ENCODE peak calls at places on chromosomes 4 and X, in ten cellular contexts. One of them, this sample, is unnamed.

GRCh38 chrX:34521563-34521962 is 135.5 kb downstream of the TMEM47 start:
- DNase-seq in suprapubic skin: no peak
- DNase-seq in effector memory CD8-positive, alpha-beta T cell: no peak
- DNase-seq in activated T-helper 1 cell treated with anti-CD3 and anti-CD28 coated beads, Interleukin-12 subunit alpha, Interleukin-12 subunit beta, Interleukin-2, Interleukin-4 antibody, amounts not matched to agents 30 ng/mL and 10 ng/mL and 1 ng/mL, durations not matched to agents 14 hours and 24 hours and 36 hours: no peak
- DNase-seq in GM23248: peak
- DNase-seq in activated naive CD8-positive, alpha-beta T cell treated with anti-CD3 and anti-CD28 coated beads for 36 hours: no peak
- DNase-seq in amygdala: no peak
- DNase-seq in NCI-H2029 treated with DMSO at 0.1 percent for 48 hours: no peak
- DNase-seq in sciatic nerve: no peak
- DNase-seq in OCI-LY7: no peak
- DNase-seq in this sample: no peak

GRCh38 chrX:20265221-20265725 is 1.4 kb downstream of the RPS6KA3 start:
- DNase-seq in suprapubic skin: peak
- DNase-seq in effector memory CD8-positive, alpha-beta T cell: peak
- DNase-seq in activated T-helper 1 cell treated with anti-CD3 and anti-CD28 coated beads, Interleukin-12 subunit alpha, Interleukin-12 subunit beta, Interleukin-2, Interleukin-4 antibody, amounts not matched to agents 30 ng/mL and 10 ng/mL and 1 ng/mL, durations not matched to agents 14 hours and 24 hours and 36 hours: peak
- DNase-seq in GM23248: peak
- DNase-seq in activated naive CD8-positive, alpha-beta T cell treated with anti-CD3 and anti-CD28 coated beads for 36 hours: peak
- DNase-seq in amygdala: no peak
- DNase-seq in NCI-H2029 treated with DMSO at 0.1 percent for 48 hours: no peak
- DNase-seq in sciatic nerve: peak
- DNase-seq in OCI-LY7: peak
- DNase-seq in this sample: peak

GRCh38 chrX:119692241-119693031 is 532 bp downstream of the SEPTIN6 start:
- DNase-seq in suprapubic skin: no peak
- DNase-seq in effector memory CD8-positive, alpha-beta T cell: peak
- DNase-seq in activated T-helper 1 cell treated with anti-CD3 and anti-CD28 coated beads, Interleukin-12 subunit alpha, Interleukin-12 subunit beta, Interleukin-2, Interleukin-4 antibody, amounts not matched to agents 30 ng/mL and 10 ng/mL and 1 ng/mL, durations not matched to agents 14 hours and 24 hours and 36 hours: peak
- DNase-seq in GM23248: peak
- DNase-seq in activated naive CD8-positive, alpha-beta T cell treated with anti-CD3 and anti-CD28 coated beads for 36 hours: no peak
- DNase-seq in amygdala: peak
- DNase-seq in NCI-H2029 treated with DMSO at 0.1 percent for 48 hours: no peak
- DNase-seq in sciatic nerve: peak
- DNase-seq in OCI-LY7: peak
- DNase-seq in this sample: peak

GRCh38 chr4:6900181-6900812 is 9.3 kb upstream of the TBC1D14 start:
- DNase-seq in suprapubic skin: peak
- DNase-seq in effector memory CD8-positive, alpha-beta T cell: no peak
- DNase-seq in activated T-helper 1 cell treated with anti-CD3 and anti-CD28 coated beads, Interleukin-12 subunit alpha, Interleukin-12 subunit beta, Interleukin-2, Interleukin-4 antibody, amounts not matched to agents 30 ng/mL and 10 ng/mL and 1 ng/mL, durations not matched to agents 14 hours and 24 hours and 36 hours: no peak
- DNase-seq in GM23248: no peak
- DNase-seq in activated naive CD8-positive, alpha-beta T cell treated with anti-CD3 and anti-CD28 coated beads for 36 hours: no peak
- DNase-seq in amygdala: no peak
- DNase-seq in NCI-H2029 treated with DMSO at 0.1 percent for 48 hours: no peak
- DNase-seq in sciatic nerve: no peak
- DNase-seq in OCI-LY7: no peak
- DNase-seq in this sample: no peak

GRCh38 chrX:136646602-136647239 is 1.2 kb upstream of the CD40LG start:
- DNase-seq in suprapubic skin: no peak
- DNase-seq in effector memory CD8-positive, alpha-beta T cell: no peak
- DNase-seq in activated T-helper 1 cell treated with anti-CD3 and anti-CD28 coated beads, Interleukin-12 subunit alpha, Interleukin-12 subunit beta, Interleukin-2, Interleukin-4 antibody, amounts not matched to agents 30 ng/mL and 10 ng/mL and 1 ng/mL, durations not matched to agents 14 hours and 24 hours and 36 hours: no peak
- DNase-seq in GM23248: no peak
- DNase-seq in activated naive CD8-positive, alpha-beta T cell treated with anti-CD3 and anti-CD28 coated beads for 36 hours: peak
- DNase-seq in amygdala: no peak
- DNase-seq in NCI-H2029 treated with DMSO at 0.1 percent for 48 hours: no peak
- DNase-seq in sciatic nerve: no peak
- DNase-seq in OCI-LY7: peak
- DNase-seq in this sample: no peak

GRCh38 chr4:76488905-76489798 is 54.1 kb downstream of the SHROOM3 start:
- DNase-seq in suprapubic skin: no peak
- DNase-seq in effector memory CD8-positive, alpha-beta T cell: no peak
- DNase-seq in activated T-helper 1 cell treated with anti-CD3 and anti-CD28 coated beads, Interleukin-12 subunit alpha, Interleukin-12 subunit beta, Interleukin-2, Interleukin-4 antibody, amounts not matched to agents 30 ng/mL and 10 ng/mL and 1 ng/mL, durations not matched to agents 14 hours and 24 hours and 36 hours: no peak
- DNase-seq in GM23248: peak
- DNase-seq in activated naive CD8-positive, alpha-beta T cell treated with anti-CD3 and anti-CD28 coated beads for 36 hours: no peak
- DNase-seq in amygdala: no peak
- DNase-seq in NCI-H2029 treated with DMSO at 0.1 percent for 48 hours: no peak
- DNase-seq in sciatic nerve: no peak
- DNase-seq in OCI-LY7: no peak
- DNase-seq in this sample: peak

GRCh38 chrX:39757971-39758370 is 339.8 kb downstream of the BCOR start:
- DNase-seq in suprapubic skin: no peak
- DNase-seq in effector memory CD8-positive, alpha-beta T cell: no peak
- DNase-seq in activated T-helper 1 cell treated with anti-CD3 and anti-CD28 coated beads, Interleukin-12 subunit alpha, Interleukin-12 subunit beta, Interleukin-2, Interleukin-4 antibody, amounts not matched to agents 30 ng/mL and 10 ng/mL and 1 ng/mL, durations not matched to agents 14 hours and 24 hours and 36 hours: no peak
- DNase-seq in GM23248: peak
- DNase-seq in activated naive CD8-positive, alpha-beta T cell treated with anti-CD3 and anti-CD28 coated beads for 36 hours: no peak
- DNase-seq in amygdala: no peak
- DNase-seq in NCI-H2029 treated with DMSO at 0.1 percent for 48 hours: no peak
- DNase-seq in sciatic nerve: no peak
- DNase-seq in OCI-LY7: no peak
- DNase-seq in this sample: no peak

GRCh38 chr4:59570850-59571476 is 1629.2 kb upstream of the ADGRL3 start:
- DNase-seq in suprapubic skin: no peak
- DNase-seq in effector memory CD8-positive, alpha-beta T cell: no peak
- DNase-seq in activated T-helper 1 cell treated with anti-CD3 and anti-CD28 coated beads, Interleukin-12 subunit alpha, Interleukin-12 subunit beta, Interleukin-2, Interleukin-4 antibody, amounts not matched to agents 30 ng/mL and 10 ng/mL and 1 ng/mL, durations not matched to agents 14 hours and 24 hours and 36 hours: no peak
- DNase-seq in GM23248: no peak
- DNase-seq in activated naive CD8-positive, alpha-beta T cell treated with anti-CD3 and anti-CD28 coated beads for 36 hours: no peak
- DNase-seq in amygdala: no peak
- DNase-seq in NCI-H2029 treated with DMSO at 0.1 percent for 48 hours: no peak
- DNase-seq in sciatic nerve: no peak
- DNase-seq in OCI-LY7: peak
- DNase-seq in this sample: no peak

GRCh38 chrX:118189628-118190027 is 73.0 kb upstream of the KLHL13 start:
- DNase-seq in suprapubic skin: no peak
- DNase-seq in effector memory CD8-positive, alpha-beta T cell: no peak
- DNase-seq in activated T-helper 1 cell treated with anti-CD3 and anti-CD28 coated beads, Interleukin-12 subunit alpha, Interleukin-12 subunit beta, Interleukin-2, Interleukin-4 antibody, amounts not matched to agents 30 ng/mL and 10 ng/mL and 1 ng/mL, durations not matched to agents 14 hours and 24 hours and 36 hours: no peak
- DNase-seq in GM23248: no peak
- DNase-seq in activated naive CD8-positive, alpha-beta T cell treated with anti-CD3 and anti-CD28 coated beads for 36 hours: no peak
- DNase-seq in amygdala: no peak
- DNase-seq in NCI-H2029 treated with DMSO at 0.1 percent for 48 hours: no peak
- DNase-seq in sciatic nerve: no peak
- DNase-seq in OCI-LY7: no peak
- DNase-seq in this sample: no peak

GRCh38 chrX:33211356-33212254 is at the start of gene DMD:
- DNase-seq in suprapubic skin: no peak
- DNase-seq in effector memory CD8-positive, alpha-beta T cell: no peak
- DNase-seq in activated T-helper 1 cell treated with anti-CD3 and anti-CD28 coated beads, Interleukin-12 subunit alpha, Interleukin-12 subunit beta, Interleukin-2, Interleukin-4 antibody, amounts not matched to agents 30 ng/mL and 10 ng/mL and 1 ng/mL, durations not matched to agents 14 hours and 24 hours and 36 hours: no peak
- DNase-seq in GM23248: no peak
- DNase-seq in activated naive CD8-positive, alpha-beta T cell treated with anti-CD3 and anti-CD28 coated beads for 36 hours: no peak
- DNase-seq in amygdala: no peak
- DNase-seq in NCI-H2029 treated with DMSO at 0.1 percent for 48 hours: no peak
- DNase-seq in sciatic nerve: peak
- DNase-seq in OCI-LY7: no peak
- DNase-seq in this sample: no peak

GRCh38 chr4:14835288-14835687 is 167.0 kb upstream of the CPEB2 start:
- DNase-seq in suprapubic skin: no peak
- DNase-seq in effector memory CD8-positive, alpha-beta T cell: no peak
- DNase-seq in activated T-helper 1 cell treated with anti-CD3 and anti-CD28 coated beads, Interleukin-12 subunit alpha, Interleukin-12 subunit beta, Interleukin-2, Interleukin-4 antibody, amounts not matched to agents 30 ng/mL and 10 ng/mL and 1 ng/mL, durations not matched to agents 14 hours and 24 hours and 36 hours: no peak
- DNase-seq in GM23248: no peak
- DNase-seq in activated naive CD8-positive, alpha-beta T cell treated with anti-CD3 and anti-CD28 coated beads for 36 hours: no peak
- DNase-seq in amygdala: no peak
- DNase-seq in NCI-H2029 treated with DMSO at 0.1 percent for 48 hours: no peak
- DNase-seq in sciatic nerve: no peak
- DNase-seq in OCI-LY7: no peak
- DNase-seq in this sample: no peak

GRCh38 chr4:169096221-169096620 is 86.2 kb upstream of the CBR4 start:
- DNase-seq in suprapubic skin: no peak
- DNase-seq in effector memory CD8-positive, alpha-beta T cell: no peak
- DNase-seq in activated T-helper 1 cell treated with anti-CD3 and anti-CD28 coated beads, Interleukin-12 subunit alpha, Interleukin-12 subunit beta, Interleukin-2, Interleukin-4 antibody, amounts not matched to agents 30 ng/mL and 10 ng/mL and 1 ng/mL, durations not matched to agents 14 hours and 24 hours and 36 hours: no peak
- DNase-seq in GM23248: no peak
- DNase-seq in activated naive CD8-positive, alpha-beta T cell treated with anti-CD3 and anti-CD28 coated beads for 36 hours: no peak
- DNase-seq in amygdala: no peak
- DNase-seq in NCI-H2029 treated with DMSO at 0.1 percent for 48 hours: no peak
- DNase-seq in sciatic nerve: no peak
- DNase-seq in OCI-LY7: no peak
- DNase-seq in this sample: no peak

GRCh38 chrX:134990475-134991473 is at the start of gene SMIM10:
- DNase-seq in suprapubic skin: peak
- DNase-seq in effector memory CD8-positive, alpha-beta T cell: no peak
- DNase-seq in activated T-helper 1 cell treated with anti-CD3 and anti-CD28 coated beads, Interleukin-12 subunit alpha, Interleukin-12 subunit beta, Interleukin-2, Interleukin-4 antibody, amounts not matched to agents 30 ng/mL and 10 ng/mL and 1 ng/mL, durations not matched to agents 14 hours and 24 hours and 36 hours: peak
- DNase-seq in GM23248: peak
- DNase-seq in activated naive CD8-positive, alpha-beta T cell treated with anti-CD3 and anti-CD28 coated beads for 36 hours: peak
- DNase-seq in amygdala: no peak
- DNase-seq in NCI-H2029 treated with DMSO at 0.1 percent for 48 hours: no peak
- DNase-seq in sciatic nerve: peak
- DNase-seq in OCI-LY7: peak
- DNase-seq in this sample: no peak

GRCh38 chr4:5142726-5143125 is 91.4 kb downstream of the STK32B start:
- DNase-seq in suprapubic skin: no peak
- DNase-seq in effector memory CD8-positive, alpha-beta T cell: no peak
- DNase-seq in activated T-helper 1 cell treated with anti-CD3 and anti-CD28 coated beads, Interleukin-12 subunit alpha, Interleukin-12 subunit beta, Interleukin-2, Interleukin-4 antibody, amounts not matched to agents 30 ng/mL and 10 ng/mL and 1 ng/mL, durations not matched to agents 14 hours and 24 hours and 36 hours: no peak
- DNase-seq in GM23248: peak
- DNase-seq in activated naive CD8-positive, alpha-beta T cell treated with anti-CD3 and anti-CD28 coated beads for 36 hours: no peak
- DNase-seq in amygdala: no peak
- DNase-seq in NCI-H2029 treated with DMSO at 0.1 percent for 48 hours: no peak
- DNase-seq in sciatic nerve: no peak
- DNase-seq in OCI-LY7: peak
- DNase-seq in this sample: no peak

GRCh38 chrX:153597351-153597750 is 1.6 kb downstream of the CCNQ start:
- DNase-seq in suprapubic skin: no peak
- DNase-seq in effector memory CD8-positive, alpha-beta T cell: no peak
- DNase-seq in activated T-helper 1 cell treated with anti-CD3 and anti-CD28 coated beads, Interleukin-12 subunit alpha, Interleukin-12 subunit beta, Interleukin-2, Interleukin-4 antibody, amounts not matched to agents 30 ng/mL and 10 ng/mL and 1 ng/mL, durations not matched to agents 14 hours and 24 hours and 36 hours: no peak
- DNase-seq in GM23248: no peak
- DNase-seq in activated naive CD8-positive, alpha-beta T cell treated with anti-CD3 and anti-CD28 coated beads for 36 hours: no peak
- DNase-seq in amygdala: no peak
- DNase-seq in NCI-H2029 treated with DMSO at 0.1 percent for 48 hours: no peak
- DNase-seq in sciatic nerve: no peak
- DNase-seq in OCI-LY7: no peak
- DNase-seq in this sample: no peak

GRCh38 chr4:4759883-4760282 is 99.6 kb upstream of the MSX1 start:
- DNase-seq in suprapubic skin: no peak
- DNase-seq in effector memory CD8-positive, alpha-beta T cell: no peak
- DNase-seq in activated T-helper 1 cell treated with anti-CD3 and anti-CD28 coated beads, Interleukin-12 subunit alpha, Interleukin-12 subunit beta, Interleukin-2, Interleukin-4 antibody, amounts not matched to agents 30 ng/mL and 10 ng/mL and 1 ng/mL, durations not matched to agents 14 hours and 24 hours and 36 hours: no peak
- DNase-seq in GM23248: peak
- DNase-seq in activated naive CD8-positive, alpha-beta T cell treated with anti-CD3 and anti-CD28 coated beads for 36 hours: no peak
- DNase-seq in amygdala: no peak
- DNase-seq in NCI-H2029 treated with DMSO at 0.1 percent for 48 hours: no peak
- DNase-seq in sciatic nerve: no peak
- DNase-seq in OCI-LY7: no peak
- DNase-seq in this sample: no peak

GRCh38 chrX:71103110-71103983 is 3.2 kb downstream of the CXorf65 start:
- DNase-seq in suprapubic skin: no peak
- DNase-seq in effector memory CD8-positive, alpha-beta T cell: peak
- DNase-seq in activated T-helper 1 cell treated with anti-CD3 and anti-CD28 coated beads, Interleukin-12 subunit alpha, Interleukin-12 subunit beta, Interleukin-2, Interleukin-4 antibody, amounts not matched to agents 30 ng/mL and 10 ng/mL and 1 ng/mL, durations not matched to agents 14 hours and 24 hours and 36 hours: peak
- DNase-seq in GM23248: peak
- DNase-seq in activated naive CD8-positive, alpha-beta T cell treated with anti-CD3 and anti-CD28 coated beads for 36 hours: peak
- DNase-seq in amygdala: no peak
- DNase-seq in NCI-H2029 treated with DMSO at 0.1 percent for 48 hours: no peak
- DNase-seq in sciatic nerve: peak
- DNase-seq in OCI-LY7: peak
- DNase-seq in this sample: no peak

GRCh38 chr4:139767168-139767567 is 101.5 kb downstream of the MGST2 start:
- DNase-seq in suprapubic skin: no peak
- DNase-seq in effector memory CD8-positive, alpha-beta T cell: no peak
- DNase-seq in activated T-helper 1 cell treated with anti-CD3 and anti-CD28 coated beads, Interleukin-12 subunit alpha, Interleukin-12 subunit beta, Interleukin-2, Interleukin-4 antibody, amounts not matched to agents 30 ng/mL and 10 ng/mL and 1 ng/mL, durations not matched to agents 14 hours and 24 hours and 36 hours: no peak
- DNase-seq in GM23248: peak
- DNase-seq in activated naive CD8-positive, alpha-beta T cell treated with anti-CD3 and anti-CD28 coated beads for 36 hours: no peak
- DNase-seq in amygdala: no peak
- DNase-seq in NCI-H2029 treated with DMSO at 0.1 percent for 48 hours: no peak
- DNase-seq in sciatic nerve: no peak
- DNase-seq in OCI-LY7: no peak
- DNase-seq in this sample: no peak

GRCh38 chr4:184746532-184746870 is 12.6 kb upstream of the CENPU start:
- DNase-seq in suprapubic skin: no peak
- DNase-seq in effector memory CD8-positive, alpha-beta T cell: no peak
- DNase-seq in activated T-helper 1 cell treated with anti-CD3 and anti-CD28 coated beads, Interleukin-12 subunit alpha, Interleukin-12 subunit beta, Interleukin-2, Interleukin-4 antibody, amounts not matched to agents 30 ng/mL and 10 ng/mL and 1 ng/mL, durations not matched to agents 14 hours and 24 hours and 36 hours: no peak
- DNase-seq in GM23248: peak
- DNase-seq in activated naive CD8-positive, alpha-beta T cell treated with anti-CD3 and anti-CD28 coated beads for 36 hours: no peak
- DNase-seq in amygdala: no peak
- DNase-seq in NCI-H2029 treated with DMSO at 0.1 percent for 48 hours: no peak
- DNase-seq in sciatic nerve: no peak
- DNase-seq in OCI-LY7: no peak
- DNase-seq in this sample: no peak

GRCh38 chr4:40956726-40957255 is 207.0 kb downstream of the NSUN7 start:
- DNase-seq in suprapubic skin: no peak
- DNase-seq in effector memory CD8-positive, alpha-beta T cell: no peak
- DNase-seq in activated T-helper 1 cell treated with anti-CD3 and anti-CD28 coated beads, Interleukin-12 subunit alpha, Interleukin-12 subunit beta, Interleukin-2, Interleukin-4 antibody, amounts not matched to agents 30 ng/mL and 10 ng/mL and 1 ng/mL, durations not matched to agents 14 hours and 24 hours and 36 hours: no peak
- DNase-seq in GM23248: peak
- DNase-seq in activated naive CD8-positive, alpha-beta T cell treated with anti-CD3 and anti-CD28 coated beads for 36 hours: no peak
- DNase-seq in amygdala: no peak
- DNase-seq in NCI-H2029 treated with DMSO at 0.1 percent for 48 hours: no peak
- DNase-seq in sciatic nerve: no peak
- DNase-seq in OCI-LY7: no peak
- DNase-seq in this sample: no peak

GRCh38 chr4:39505581-39505980 is 21.7 kb downstream of the UGDH start:
- DNase-seq in suprapubic skin: no peak
- DNase-seq in effector memory CD8-positive, alpha-beta T cell: no peak
- DNase-seq in activated T-helper 1 cell treated with anti-CD3 and anti-CD28 coated beads, Interleukin-12 subunit alpha, Interleukin-12 subunit beta, Interleukin-2, Interleukin-4 antibody, amounts not matched to agents 30 ng/mL and 10 ng/mL and 1 ng/mL, durations not matched to agents 14 hours and 24 hours and 36 hours: no peak
- DNase-seq in GM23248: peak
- DNase-seq in activated naive CD8-positive, alpha-beta T cell treated with anti-CD3 and anti-CD28 coated beads for 36 hours: no peak
- DNase-seq in amygdala: no peak
- DNase-seq in NCI-H2029 treated with DMSO at 0.1 percent for 48 hours: no peak
- DNase-seq in sciatic nerve: no peak
- DNase-seq in OCI-LY7: no peak
- DNase-seq in this sample: no peak

GRCh38 chr4:164700471-164700870 is 53.5 kb upstream of the SMIM31 start:
- DNase-seq in suprapubic skin: no peak
- DNase-seq in effector memory CD8-positive, alpha-beta T cell: no peak
- DNase-seq in activated T-helper 1 cell treated with anti-CD3 and anti-CD28 coated beads, Interleukin-12 subunit alpha, Interleukin-12 subunit beta, Interleukin-2, Interleukin-4 antibody, amounts not matched to agents 30 ng/mL and 10 ng/mL and 1 ng/mL, durations not matched to agents 14 hours and 24 hours and 36 hours: no peak
- DNase-seq in GM23248: no peak
- DNase-seq in activated naive CD8-positive, alpha-beta T cell treated with anti-CD3 and anti-CD28 coated beads for 36 hours: no peak
- DNase-seq in amygdala: no peak
- DNase-seq in NCI-H2029 treated with DMSO at 0.1 percent for 48 hours: no peak
- DNase-seq in sciatic nerve: no peak
- DNase-seq in OCI-LY7: peak
- DNase-seq in this sample: no peak

GRCh38 chr4:113020966-113021365 is 28.5 kb upstream of the ANK2 start:
- DNase-seq in suprapubic skin: no peak
- DNase-seq in effector memory CD8-positive, alpha-beta T cell: no peak
- DNase-seq in activated T-helper 1 cell treated with anti-CD3 and anti-CD28 coated beads, Interleukin-12 subunit alpha, Interleukin-12 subunit beta, Interleukin-2, Interleukin-4 antibody, amounts not matched to agents 30 ng/mL and 10 ng/mL and 1 ng/mL, durations not matched to agents 14 hours and 24 hours and 36 hours: no peak
- DNase-seq in GM23248: peak
- DNase-seq in activated naive CD8-positive, alpha-beta T cell treated with anti-CD3 and anti-CD28 coated beads for 36 hours: no peak
- DNase-seq in amygdala: no peak
- DNase-seq in NCI-H2029 treated with DMSO at 0.1 percent for 48 hours: no peak
- DNase-seq in sciatic nerve: no peak
- DNase-seq in OCI-LY7: no peak
- DNase-seq in this sample: no peak

GRCh38 chr4:17587094-17587822 is 10.3 kb downstream of the LAP3 start:
- DNase-seq in suprapubic skin: no peak
- DNase-seq in effector memory CD8-positive, alpha-beta T cell: no peak
- DNase-seq in activated T-helper 1 cell treated with anti-CD3 and anti-CD28 coated beads, Interleukin-12 subunit alpha, Interleukin-12 subunit beta, Interleukin-2, Interleukin-4 antibody, amounts not matched to agents 30 ng/mL and 10 ng/mL and 1 ng/mL, durations not matched to agents 14 hours and 24 hours and 36 hours: no peak
- DNase-seq in GM23248: no peak
- DNase-seq in activated naive CD8-positive, alpha-beta T cell treated with anti-CD3 and anti-CD28 coated beads for 36 hours: no peak
- DNase-seq in amygdala: no peak
- DNase-seq in NCI-H2029 treated with DMSO at 0.1 percent for 48 hours: no peak
- DNase-seq in sciatic nerve: no peak
- DNase-seq in OCI-LY7: no peak
- DNase-seq in this sample: no peak

GRCh38 chrX:72018277-72019112 is 107.8 kb downstream of the NHSL2 start:
- DNase-seq in suprapubic skin: peak
- DNase-seq in effector memory CD8-positive, alpha-beta T cell: peak
- DNase-seq in activated T-helper 1 cell treated with anti-CD3 and anti-CD28 coated beads, Interleukin-12 subunit alpha, Interleukin-12 subunit beta, Interleukin-2, Interleukin-4 antibody, amounts not matched to agents 30 ng/mL and 10 ng/mL and 1 ng/mL, durations not matched to agents 14 hours and 24 hours and 36 hours: peak
- DNase-seq in GM23248: peak
- DNase-seq in activated naive CD8-positive, alpha-beta T cell treated with anti-CD3 and anti-CD28 coated beads for 36 hours: peak
- DNase-seq in amygdala: peak
- DNase-seq in NCI-H2029 treated with DMSO at 0.1 percent for 48 hours: no peak
- DNase-seq in sciatic nerve: peak
- DNase-seq in OCI-LY7: peak
- DNase-seq in this sample: peak

GRCh38 chr4:86484241-86484640 is 109.9 kb upstream of the PTPN13 start:
- DNase-seq in suprapubic skin: no peak
- DNase-seq in effector memory CD8-positive, alpha-beta T cell: no peak
- DNase-seq in activated T-helper 1 cell treated with anti-CD3 and anti-CD28 coated beads, Interleukin-12 subunit alpha, Interleukin-12 subunit beta, Interleukin-2, Interleukin-4 antibody, amounts not matched to agents 30 ng/mL and 10 ng/mL and 1 ng/mL, durations not matched to agents 14 hours and 24 hours and 36 hours: no peak
- DNase-seq in GM23248: no peak
- DNase-seq in activated naive CD8-positive, alpha-beta T cell treated with anti-CD3 and anti-CD28 coated beads for 36 hours: no peak
- DNase-seq in amygdala: no peak
- DNase-seq in NCI-H2029 treated with DMSO at 0.1 percent for 48 hours: no peak
- DNase-seq in sciatic nerve: no peak
- DNase-seq in OCI-LY7: no peak
- DNase-seq in this sample: no peak

GRCh38 chr4:17823871-17824669 is 13.3 kb downstream of the NCAPG start:
- DNase-seq in suprapubic skin: no peak
- DNase-seq in effector memory CD8-positive, alpha-beta T cell: no peak
- DNase-seq in activated T-helper 1 cell treated with anti-CD3 and anti-CD28 coated beads, Interleukin-12 subunit alpha, Interleukin-12 subunit beta, Interleukin-2, Interleukin-4 antibody, amounts not matched to agents 30 ng/mL and 10 ng/mL and 1 ng/mL, durations not matched to agents 14 hours and 24 hours and 36 hours: no peak
- DNase-seq in GM23248: no peak
- DNase-seq in activated naive CD8-positive, alpha-beta T cell treated with anti-CD3 and anti-CD28 coated beads for 36 hours: no peak
- DNase-seq in amygdala: no peak
- DNase-seq in NCI-H2029 treated with DMSO at 0.1 percent for 48 hours: no peak
- DNase-seq in sciatic nerve: no peak
- DNase-seq in OCI-LY7: no peak
- DNase-seq in this sample: no peak

GRCh38 chr4:1766336-1767057 is 26.6 kb upstream of the FGFR3 start:
- DNase-seq in suprapubic skin: no peak
- DNase-seq in effector memory CD8-positive, alpha-beta T cell: no peak
- DNase-seq in activated T-helper 1 cell treated with anti-CD3 and anti-CD28 coated beads, Interleukin-12 subunit alpha, Interleukin-12 subunit beta, Interleukin-2, Interleukin-4 antibody, amounts not matched to agents 30 ng/mL and 10 ng/mL and 1 ng/mL, durations not matched to agents 14 hours and 24 hours and 36 hours: no peak
- DNase-seq in GM23248: no peak
- DNase-seq in activated naive CD8-positive, alpha-beta T cell treated with anti-CD3 and anti-CD28 coated beads for 36 hours: no peak
- DNase-seq in amygdala: no peak
- DNase-seq in NCI-H2029 treated with DMSO at 0.1 percent for 48 hours: no peak
- DNase-seq in sciatic nerve: no peak
- DNase-seq in OCI-LY7: no peak
- DNase-seq in this sample: no peak